ENCODE peak calls at places on chromosomes 13 and 19, in eight cellular contexts. V, G, E, B, A, F, D and M are unnamed samples.
A peak's percentile ranks its signal among the peaks of the same experiment; 100 is the strongest.

GRCh38 chr13:110387451-110388140 is 80.5 kb downstream of the COL4A2 start:
- DNase-seq in V (peak; percentile 64), G (peak; percentile 53), B (peak; percentile 48), D (no peak), A (no peak), E (peak; percentile 62), F (no peak), M (no peak)

GRCh38 chr13:37070145-37070695 is 10.7 kb upstream of the SUPT20H start:
- DNase-seq in E (no peak), D (no peak), B (no peak), A (no peak), V (no peak), F (no peak), G (no peak), M (no peak)

GRCh38 chr13:46050771-46051170 is 1.8 kb downstream of the ZC3H13 start:
- DNase-seq in F (no peak), D (no peak), V (no peak), G (no peak), A (no peak), E (no peak), B (no peak), M (no peak)

GRCh38 chr13:43785681-43786471 is 896 bp downstream of the ENOX1 start:
- DNase-seq in B (peak; percentile 77), F (peak; percentile 48), D (peak; percentile 73), G (peak; percentile 56), E (peak; percentile 70), V (peak; percentile 77), A (no peak), M (no peak)

GRCh38 chr19:54938906-54939305 is 8.4 kb downstream of the NLRP7 start:
- DNase-seq in V (no peak), A (no peak), D (no peak), G (peak; percentile 4), E (no peak), F (no peak), B (no peak), M (no peak)

GRCh38 chr13:106284358-106284757 is 251.1 kb downstream of the EFNB2 start:
- DNase-seq in D (no peak), V (peak; percentile 5), B (no peak), F (peak; percentile 85), G (peak; percentile 82), E (no peak), A (no peak), M (no peak)

GRCh38 chr13:76286178-76286577 is 600.0 kb downstream of the KCTD12 start:
- DNase-seq in D (no peak), F (peak; percentile 28), E (no peak), G (no peak), A (no peak), V (peak; percentile 69), B (no peak), M (no peak)

GRCh38 chr19:51530616-51531015 is 854 bp downstream of the SIGLEC6 start:
- DNase-seq in E (no peak), G (no peak), F (no peak), V (no peak), B (no peak), D (no peak), A (no peak), M (no peak)

GRCh38 chr19:29655648-29656335 is 9.5 kb upstream of the PLEKHF1 start:
- DNase-seq in F (no peak), G (no peak), D (no peak), E (no peak), V (no peak), B (no peak), A (no peak), M (no peak)

GRCh38 chr13:36819811-36820140 is 754 bp downstream of the RFXAP start:
- DNase-seq in V (peak; percentile 37), E (peak; percentile 65), F (peak; percentile 21), A (no peak), B (peak; percentile 61), G (peak; percentile 20), D (peak; percentile 61), M (peak; percentile 64)

GRCh38 chr13:23865898-23866297 is 23.3 kb downstream of the MIPEP start:
- DNase-seq in B (no peak), V (no peak), D (no peak), F (no peak), A (no peak), E (no peak), G (no peak), M (no peak)

GRCh38 chr19:36128392-36128736 is 11.5 kb upstream of the CAPNS1 start:
- DNase-seq in G (no peak), V (no peak), D (no peak), A (no peak), E (peak; percentile 51), B (peak; percentile 58), F (no peak), M (no peak)

GRCh38 chr13:79900356-79900755 is 419.4 kb downstream of the NDFIP2 start:
- DNase-seq in G (no peak), B (no peak), D (no peak), E (no peak), F (no peak), A (no peak), V (no peak), M (no peak)

GRCh38 chr19:50479761-50480251 is 3.2 kb upstream of the GARIN5A start:
- DNase-seq in A (no peak), D (no peak), G (no peak), B (no peak), F (no peak), V (no peak), E (no peak), M (no peak)

DNA sequence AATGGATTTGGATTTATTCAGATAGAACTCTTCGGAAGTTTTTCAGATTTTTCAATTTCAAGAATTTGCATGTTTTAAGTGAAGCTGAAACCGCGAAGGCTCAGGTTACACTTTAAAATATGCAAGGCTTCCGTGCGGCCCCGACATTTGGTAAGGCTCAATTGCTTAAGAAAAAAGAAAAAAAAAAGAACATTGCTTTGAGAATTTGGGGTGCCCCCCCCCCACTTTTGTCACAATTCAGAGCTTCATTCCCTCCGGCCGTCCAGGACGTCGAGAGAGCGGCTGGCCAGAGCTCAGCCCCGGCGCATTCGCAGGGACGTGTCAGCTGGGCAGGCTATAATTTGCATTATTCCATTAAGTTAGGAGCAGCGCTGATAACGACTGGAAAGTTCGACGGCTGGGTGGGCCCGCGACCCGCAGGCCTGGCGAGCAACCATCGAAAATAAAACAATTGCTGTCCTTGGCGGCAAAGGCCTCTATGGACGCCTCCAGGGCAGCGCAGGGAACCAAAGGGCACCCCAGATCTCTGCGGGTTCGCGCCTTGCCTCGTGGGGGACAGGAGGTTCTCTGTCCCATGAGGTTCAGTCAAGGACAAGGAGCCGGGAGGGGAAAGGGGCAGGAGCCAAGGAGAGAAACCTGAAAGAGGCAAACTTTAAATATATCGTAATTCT is 7.1 kb downstream of the SOX21 start:
- DNase-seq in E (peak; percentile 70), D (no peak), F (no peak), G (no peak), B (peak; percentile 35), A (no peak), V (no peak), M (no peak)
- TF ChIP-seq EZH2 in E (no peak), D (peak; percentile 99), F (no peak), G (no peak), B (no peak), A (no peak), V (peak; percentile 66), M (no peak)

DNA sequence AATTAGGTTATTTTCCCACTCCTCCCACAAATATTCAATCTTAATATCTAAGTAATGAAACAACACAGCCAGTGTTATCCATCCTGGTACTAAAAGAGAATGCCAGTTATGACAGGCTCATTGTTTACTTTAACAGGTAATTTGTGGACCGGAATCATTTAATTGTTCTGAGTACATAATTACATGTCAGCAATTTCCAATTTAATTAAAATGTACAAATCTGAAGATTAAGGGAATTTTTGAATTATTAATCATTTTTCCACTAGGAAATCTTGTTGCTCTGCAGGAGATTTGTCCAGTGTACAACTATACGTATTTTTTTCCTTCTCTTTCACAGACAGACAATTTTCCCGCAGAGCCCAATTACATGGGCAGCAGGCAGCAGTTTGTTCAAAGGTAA is 34.6 kb downstream of the PCDH17 start:
- DNase-seq in B (no peak), E (no peak), D (no peak), G (no peak), V (no peak), A (no peak), F (no peak), M (no peak)
- H3K4me3 ChIP-seq in B (no peak overlapping the region), E (no peak overlapping the region), D (no peak overlapping the region), G (no peak overlapping the region), V (no peak overlapping the region), A (no peak overlapping the region), F (no peak overlapping the region), M (no peak overlapping the region)

DNA sequence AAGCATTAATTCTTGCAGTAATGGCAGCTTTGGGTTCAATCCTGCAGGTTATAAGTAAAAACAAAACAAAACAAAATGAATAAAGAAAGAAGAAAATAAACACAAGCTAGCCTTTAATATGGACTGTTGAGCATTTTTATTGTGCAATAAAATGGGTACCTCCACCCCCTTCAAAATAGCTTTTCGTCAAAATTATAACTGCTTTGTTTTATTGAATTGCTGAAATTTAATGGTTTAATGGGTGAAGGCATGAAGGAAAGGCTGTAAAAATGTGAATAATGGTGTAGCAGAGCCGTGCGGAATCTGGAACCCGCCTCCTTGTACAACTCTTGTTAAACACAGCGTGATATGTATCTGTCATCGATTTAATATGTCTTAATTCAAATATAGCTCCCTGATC is 2.2 kb upstream of the ZIC5 start:
- DNase-seq in V (no peak), E (no peak), A (no peak), D (no peak), B (no peak), G (no peak), F (no peak), M (no peak)
- TF ChIP-seq EZH2 in V (no peak), E (peak; percentile 34), A (no peak), D (no peak), B (no peak), G (peak; percentile 41), F (no peak), M (no peak)

GRCh38 chr13:40127476-40127875 is 472.0 kb downstream of the COG6 start:
- DNase-seq in D (no peak), B (no peak), A (no peak), V (no peak), F (no peak), G (no peak), E (no peak), M (no peak)

GRCh38 chr13:40123962-40124647 is 468.6 kb downstream of the COG6 start:
- DNase-seq in A (no peak), G (no peak), D (no peak), V (no peak), F (no peak), E (no peak), B (no peak), M (no peak)

GRCh38 chr13:40126301-40127085 is 471.0 kb downstream of the COG6 start:
- DNase-seq in G (no peak), F (no peak), A (no peak), V (no peak), B (no peak), D (no peak), E (no peak), M (no peak)

GRCh38 chr13:40125336-40125735 is 469.9 kb downstream of the COG6 start:
- DNase-seq in G (no peak), F (no peak), V (no peak), B (no peak), E (no peak), A (no peak), D (no peak), M (no peak)

GRCh38 chr13:40124648-40125045 is 469.2 kb downstream of the COG6 start:
- DNase-seq in V (no peak), A (no peak), B (no peak), G (no peak), F (no peak), E (no peak), D (no peak), M (no peak)
- H3K4me3 ChIP-seq in V (no peak overlapping the region), A (no peak overlapping the region), B (no peak overlapping the region), G (no peak overlapping the region), F (no peak overlapping the region), E (no peak overlapping the region), D (no peak overlapping the region), M (no peak overlapping the region)

GRCh38 chr13:32881792-32882175 is 134.4 kb upstream of the KL start:
- DNase-seq in B (no peak), E (no peak), V (no peak), F (peak; percentile 54), A (no peak), D (no peak), G (peak; percentile 79), M (no peak)
- TF ChIP-seq EZH2 in B (no peak), E (no peak), V (no peak), F (no peak), A (no peak), D (no peak), G (no peak), M (no peak)